ENCODE peak calls at places on chromosomes 1 and 21, in four cellular contexts. L is colonic mucosa, R is heart left ventricle, F is left ventricle myocardium inferior. N is an unnamed sample. For H3K9me3, the result is how much of the 10 kb centered on the place peaks cover.

GRCh38 chr1:159068877-159069276 is 7.7 kb downstream of the AIM2 start:
- DNase-seq in L (no peak), R (no peak), F (no peak), N (no peak)

GRCh38 chr1:89754518-89754917 is 66.3 kb upstream of the LRRC8D start:
- DNase-seq in L (no peak), R (no peak), F (no peak), N (peak)

GRCh38 chr1:25011966-25012625 is 82.0 kb upstream of the RUNX3 start:
- DNase-seq in L (no peak), R (no peak), F (no peak), N (no peak)

GRCh38 chr1:180116964-180117763 is 37.5 kb upstream of the QSOX1 start:
- DNase-seq in L (no peak), R (peak), F (peak), N (no peak)

GRCh38 chr1:223211323-223211985 is 68.4 kb upstream of the TLR5 start:
- DNase-seq in L (no peak), R (no peak), F (no peak), N (no peak)

GRCh38 chr21:19340954-19341353 is 937.4 kb upstream of the TMPRSS15 start:
- DNase-seq in L (no peak), R (no peak), F (no peak), N (no peak)

GRCh38 chr1:234602334-234603220 is 7.4 kb downstream of the IRF2BP2 start:
- DNase-seq in L (peak), R (no peak), F (no peak), N (no peak)

GRCh38 chr1:103514920-103515503 is 10.5 kb upstream of the RNPC3 start:
- DNase-seq in L (no peak), R (no peak), F (no peak), N (no peak)

GRCh38 chr1:2322065-2322571 is 69.2 kb downstream of the MORN1 start:
- DNase-seq in L (no peak), R (peak), F (peak), N (no peak)

GRCh38 chr1:51234721-51235425 is 1.2 kb upstream of the RNF11 start:
- DNase-seq in L (peak), R (peak), F (peak), N (peak)

GRCh38 chr21:45509566-45510465 is 32.4 kb downstream of the SLC19A1 start:
- DNase-seq in L (no peak), R (peak), F (peak), N (no peak)

GRCh38 chr1:201363455-201363854 is 14.0 kb downstream of the TNNT2 start:
- DNase-seq in L (no peak), R (peak), F (peak), N (peak)

GRCh38 chr21:38234395-38235142 is 22.2 kb upstream of the KCNJ15 start:
- DNase-seq in L (peak), R (no peak), F (no peak), N (no peak)

GRCh38 chr1:218344814-218345672 is at the start of gene TGFB2:
- DNase-seq in L (peak), R (peak), F (no peak), N (peak)

GRCh38 chr1:194289569-194290266 is 1103.3 kb upstream of the B3GALT2 start:
- DNase-seq in L (peak), R (no peak), F (no peak), N (peak)

GRCh38 chr1:212529211-212529731 is 79.3 kb upstream of the ATF3 start:
- DNase-seq in L (no peak), R (no peak), F (no peak), N (no peak)

GRCh38 chr1:207926984-207927383 is 16.1 kb upstream of the CD34 start:
- DNase-seq in L (no peak), R (no peak), F (no peak), N (no peak)

GRCh38 chr1:161801955-161802354 is 35.8 kb downstream of the ATF6 start:
- DNase-seq in L (no peak), R (no peak), F (no peak), N (no peak)

GRCh38 chr1:225520587-225521227 is 92.9 kb upstream of the LBR start:
- DNase-seq in L (no peak), R (no peak), F (no peak), N (no peak)

GRCh38 chr1:184624051-184624450 is 130.6 kb downstream of the EDEM3 start:
- DNase-seq in L (no peak), R (no peak), F (no peak), N (no peak)

GRCh38 chr1:160104520-160104885 is 6.1 kb upstream of the IGSF8 start:
- DNase-seq in L (no peak), R (no peak), F (no peak), N (no peak)

GRCh38 chr1:19179597-19180271 is 30.3 kb downstream of the UBR4 start:
- DNase-seq in L (no peak), R (no peak), F (no peak), N (no peak)

GRCh38 chr1:54653036-54653435 is 11.4 kb downstream of the MROH7 start:
- DNase-seq in L (no peak), R (no peak), F (no peak), N (no peak)

GRCh38 chr1:207938016-207938415 is 27.1 kb upstream of the CD34 start:
- DNase-seq in L (no peak), R (no peak), F (no peak), N (no peak)

GRCh38 chr1:229238674-229239415 is 32.1 kb upstream of the RAB4A start:
- DNase-seq in L (no peak), R (no peak), F (no peak), N (no peak)

GRCh38 chr1:13766906-13767564 is 67.0 kb downstream of the PRDM2 start:
- DNase-seq in L (no peak), R (no peak), F (no peak), N (no peak)

GRCh38 chr1:37429038-37429437 is 45.3 kb upstream of the ZC3H12A start:
- DNase-seq in L (no peak), R (no peak), F (no peak), N (no peak)

GRCh38 chr21:33848252-33848953 is 67.2 kb downstream of the ATP5PO start:
- DNase-seq in L (peak), R (no peak), F (no peak), N (no peak)

GRCh38 chr1:175154595-175155472 is 37.7 kb downstream of the KIAA0040 start:
- DNase-seq in L (peak), R (peak), F (peak), N (peak)

GRCh38 chr1:25004355-25004754 is 74.3 kb upstream of the RUNX3 start:
- DNase-seq in L (no peak), R (no peak), F (no peak), N (no peak)

GRCh38 chr1:92154934-92155333 is 62.8 kb upstream of the C1orf146 start:
- DNase-seq in L (no peak), R (no peak), F (no peak), N (no peak)

GRCh38 chr1:92159593-92159992 is 58.1 kb upstream of the C1orf146 start:
- DNase-seq in L (no peak), R (no peak), F (no peak), N (no peak)
- H3K9me3 ChIP-seq in L (under half), R (under half), F (half or more), N (under half)

GRCh38 chr21:36966846-36967657 is 583 bp upstream of the HLCS start:
- DNase-seq in L (no peak), R (no peak), F (no peak), N (no peak)
- H3K4me3 ChIP-seq in L (peak), R (peak), F (peak), N (peak)

DNA sequence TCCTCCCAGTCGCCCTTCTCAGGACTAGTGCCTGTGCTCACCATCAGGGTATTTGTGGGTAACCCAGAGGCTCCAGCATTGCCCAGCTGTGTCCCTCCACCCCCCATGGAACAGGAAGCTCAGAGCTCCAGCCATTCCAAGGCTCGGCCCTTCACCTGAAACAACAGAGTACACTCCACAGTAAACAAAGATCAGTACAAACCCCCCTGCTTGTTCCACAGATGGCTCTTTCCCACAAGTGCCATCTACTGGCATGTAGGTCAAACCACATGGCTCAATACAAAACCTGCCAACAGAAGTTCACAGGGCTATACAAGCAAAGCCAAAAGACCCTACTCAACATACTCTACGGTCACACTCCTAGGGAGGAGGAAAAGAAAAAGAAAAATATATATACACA is 258.7 kb downstream of the AGBL4 start:
- DNase-seq in L (no peak), R (no peak), F (no peak), N (no peak)
- H3K9me3 ChIP-seq in L (under half), R (under half), F (under half), N (under half)

GRCh38 chr21:41952568-41953248 is 1.1 kb downstream of the C2CD2 start:
- DNase-seq in L (peak), R (no peak), F (no peak), N (no peak)

GRCh38 chr21:41953831-41954653 is at the start of gene C2CD2:
- DNase-seq in L (peak), R (peak), F (peak), N (no peak)

GRCh38 chr21:41953249-41953830 is 478 bp downstream of the C2CD2 start:
- DNase-seq in L (no peak), R (peak), F (peak), N (no peak)

GRCh38 chr21:41950941-41951408 is 2.8 kb downstream of the C2CD2 start:
- DNase-seq in L (no peak), R (no peak), F (no peak), N (no peak)

DNA sequence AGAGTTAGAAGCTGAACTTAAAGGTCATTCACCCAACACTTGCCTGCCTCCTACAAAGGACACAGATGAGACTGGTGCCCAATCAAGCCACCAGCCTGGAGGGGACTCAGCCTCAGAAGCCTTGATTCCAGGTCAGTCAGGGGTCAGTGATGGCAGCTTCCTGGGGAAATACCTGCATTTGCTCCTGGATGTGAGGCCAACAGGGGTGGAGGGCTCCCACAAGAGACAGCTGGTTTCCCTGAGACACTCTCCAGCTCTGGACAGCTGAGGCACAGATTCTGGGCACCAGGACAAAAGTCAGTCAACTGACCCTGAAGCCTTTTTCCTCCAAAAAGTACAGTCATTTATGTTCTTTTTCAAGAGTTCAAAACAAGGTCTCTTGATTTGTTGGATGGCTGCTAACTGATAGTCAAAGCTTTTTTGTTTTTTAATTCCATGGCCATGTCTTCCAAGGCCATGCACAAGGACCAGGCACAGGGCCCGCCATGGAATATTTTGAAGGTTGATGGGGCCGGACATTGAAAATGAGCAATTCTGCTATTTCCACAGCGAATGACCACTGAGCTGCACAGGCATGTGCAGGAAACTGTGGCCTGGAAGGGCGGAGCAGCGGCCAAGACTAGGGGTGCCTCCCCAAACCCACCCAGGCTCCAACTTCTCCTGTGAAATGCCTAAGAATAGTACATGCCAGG is 1.8 kb downstream of the C2CD2 start:
- DNase-seq in L (no peak), R (no peak), F (no peak), N (no peak)
- H3K4me3 ChIP-seq in L (no peak), R (peak), F (peak), N (no peak)

GRCh38 chr1:23720256-23720995 is 22.8 kb upstream of the ELOA start:
- DNase-seq in L (no peak), R (no peak), F (no peak), N (peak)
- H3K9me3 ChIP-seq in L (under half), R (under half), F (under half), N (under half)

DNA sequence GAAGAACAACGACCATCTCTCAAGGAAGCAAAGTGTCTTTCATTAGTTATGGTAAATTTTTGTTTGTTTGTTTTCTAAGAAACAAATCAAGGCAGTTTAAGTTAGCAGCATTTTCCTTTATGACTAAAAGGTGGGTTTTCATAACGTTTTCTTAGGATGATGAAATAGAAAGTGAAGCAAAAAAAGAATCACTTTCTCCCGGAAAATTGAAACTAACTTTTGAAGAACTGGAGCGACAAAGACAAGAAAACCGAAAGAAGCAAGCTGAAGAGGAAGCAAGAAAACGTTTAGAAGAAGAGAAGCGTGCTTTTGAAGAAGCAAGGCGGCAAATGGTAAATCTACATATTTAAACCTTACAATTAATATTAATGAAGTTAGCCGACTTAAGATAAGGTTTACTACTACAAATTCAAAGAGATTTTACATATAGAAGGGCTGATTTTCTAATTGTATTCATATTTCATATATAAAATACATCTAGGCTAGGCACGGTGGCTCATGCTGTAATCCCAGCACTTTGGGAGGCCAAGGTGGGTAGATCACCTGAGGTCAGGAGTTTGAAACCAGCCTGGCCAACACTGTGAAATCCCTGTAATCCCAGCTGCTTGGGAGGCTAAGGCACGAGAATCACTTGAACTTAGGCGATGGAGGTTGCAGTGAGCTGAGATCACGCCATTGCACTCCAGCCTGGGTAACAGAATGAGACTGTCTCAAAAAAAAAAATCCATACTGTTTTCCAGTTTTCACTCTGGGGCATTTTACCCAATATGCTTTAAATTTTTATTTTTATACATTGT is 38.3 kb downstream of the NEXN start:
- DNase-seq in L (no peak), R (no peak), F (no peak), N (no peak)
- H3K4me3 ChIP-seq in L (peak), R (peak), F (peak), N (peak)

GRCh38 chr1:238488406-238488805 is 597.7 kb upstream of the ZP4 start:
- DNase-seq in L (no peak), R (no peak), F (no peak), N (no peak)
- H3K9me3 ChIP-seq in L (under half), R (under half), F (under half), N (under half)